ENCODE peak calls at places on chromosomes 5 and 9, in four cellular contexts. F is heart right ventricle, A is H9, Z is endothelial cell. C is an unnamed sample.

GRCh38 chr9:131382850-131383729 is 10.8 kb upstream of the PRRC2B start:
- DNase-seq in F (peak; percentile 73), A (peak; percentile 79), Z (no peak), C (peak; percentile 79)

GRCh38 chr5:71971862-71972261 is 135.4 kb upstream of the MAP1B start:
- DNase-seq in F (no peak), A (no peak), Z (no peak), C (no peak)

GRCh38 chr5:79397080-79397479 is 116.9 kb downstream of the HOMER1 start:
- DNase-seq in F (no peak), A (no peak), Z (no peak), C (no peak)

GRCh38 chr5:12413585-12413984 is 509.3 kb upstream of the CTNND2 start:
- DNase-seq in F (no peak), A (no peak), Z (no peak), C (no peak)

GRCh38 chr5:136014976-136015375 is 13.8 kb upstream of the TGFBI start:
- DNase-seq in F (no peak), A (no peak), Z (no peak), C (no peak)

GRCh38 chr5:146426853-146427618 is 20.1 kb upstream of the TCERG1 start:
- DNase-seq in F (no peak), A (no peak), Z (no peak), C (peak; percentile 56)

GRCh38 chr9:114000063-114000454 is 78.0 kb downstream of the AMBP start:
- DNase-seq in F (peak; percentile 2), A (peak; percentile 9), Z (no peak), C (no peak)

GRCh38 chr9:14294659-14295058 is 19.3 kb downstream of the NFIB start:
- DNase-seq in F (no peak), A (no peak), Z (no peak), C (no peak)

GRCh38 chr5:149749481-149750365 is 19.6 kb downstream of the PPARGC1B start:
- DNase-seq in F (no peak), A (no peak), Z (no peak), C (no peak)

GRCh38 chr9:73176450-73176875 is 24.8 kb downstream of the ANXA1 start:
- DNase-seq in F (no peak), A (no peak), Z (no peak), C (no peak)

GRCh38 chr5:149799119-149799623 is 69.1 kb downstream of the PPARGC1B start:
- DNase-seq in F (peak; percentile 73), A (no peak), Z (no peak), C (no peak)

GRCh38 chr9:8338742-8339425 is 539.3 kb upstream of the DMAC1 start:
- DNase-seq in F (no peak), A (no peak), Z (no peak), C (no peak)

GRCh38 chr5:160550075-160550474 is 128.4 kb downstream of the PTTG1 start:
- DNase-seq in F (no peak), A (no peak), Z (no peak), C (no peak)

GRCh38 chr5:2866622-2867372 is 115.3 kb upstream of the IRX2 start:
- DNase-seq in F (no peak), A (no peak), Z (no peak), C (no peak)

C was measured in iPS-NIHi11.